ENCODE peak calls at places on chromosomes 12 and 14, in ten cellular contexts. One of them, this sample, is unnamed.

GRCh38 chr12:6052206-6052939 is 72.1 kb downstream of the VWF start:
- DNase-seq in naive thymus-derived CD4-positive, alpha-beta T cell: no peak
- DNase-seq in PC-3: no peak
- DNase-seq in PC-9: no peak
- DNase-seq in testis: no peak
- DNase-seq in sigmoid colon: no peak
- DNase-seq in effector memory CD4-positive, alpha-beta T cell: no peak
- DNase-seq in pancreas: no peak
- DNase-seq in small intestine: no peak
- DNase-seq in GM23338: no peak
- DNase-seq in this sample: no peak

GRCh38 chr12:94269316-94269999 is 121.1 kb downstream of the PLXNC1 start:
- DNase-seq in naive thymus-derived CD4-positive, alpha-beta T cell: no peak
- DNase-seq in PC-3: no peak
- DNase-seq in PC-9: no peak
- DNase-seq in testis: no peak
- DNase-seq in sigmoid colon: no peak
- DNase-seq in effector memory CD4-positive, alpha-beta T cell: no peak
- DNase-seq in pancreas: no peak
- DNase-seq in small intestine: no peak
- DNase-seq in GM23338: no peak
- DNase-seq in this sample: no peak

GRCh38 chr14:58796636-58797429 is 159.1 kb downstream of the DACT1 start:
- DNase-seq in naive thymus-derived CD4-positive, alpha-beta T cell: no peak
- DNase-seq in PC-3: peak; percentile 62
- DNase-seq in PC-9: no peak
- DNase-seq in testis: no peak
- DNase-seq in sigmoid colon: no peak
- DNase-seq in effector memory CD4-positive, alpha-beta T cell: no peak
- DNase-seq in pancreas: no peak
- DNase-seq in small intestine: no peak
- DNase-seq in GM23338: peak; percentile 30
- DNase-seq in this sample: no peak

GRCh38 chr12:617304-617915 is 45.8 kb downstream of the NINJ2 start:
- DNase-seq in naive thymus-derived CD4-positive, alpha-beta T cell: no peak
- DNase-seq in PC-3: no peak
- DNase-seq in PC-9: peak; percentile 6
- DNase-seq in testis: peak; percentile 68
- DNase-seq in sigmoid colon: peak; percentile 87
- DNase-seq in effector memory CD4-positive, alpha-beta T cell: no peak
- DNase-seq in pancreas: no peak
- DNase-seq in small intestine: no peak
- DNase-seq in GM23338: no peak
- DNase-seq in this sample: no peak

GRCh38 chr12:113133036-113133435 is 2.5 kb downstream of the RASAL1 start:
- DNase-seq in naive thymus-derived CD4-positive, alpha-beta T cell: no peak
- DNase-seq in PC-3: no peak
- DNase-seq in PC-9: no peak
- DNase-seq in testis: peak; percentile 32
- DNase-seq in sigmoid colon: no peak
- DNase-seq in effector memory CD4-positive, alpha-beta T cell: no peak
- DNase-seq in pancreas: no peak
- DNase-seq in small intestine: no peak
- DNase-seq in GM23338: no peak
- DNase-seq in this sample: no peak

GRCh38 chr12:76032043-76032981 is 736 bp upstream of the PHLDA1 start:
- DNase-seq in naive thymus-derived CD4-positive, alpha-beta T cell: peak; percentile 31
- DNase-seq in PC-3: peak; percentile 53
- DNase-seq in PC-9: peak; percentile 34
- DNase-seq in testis: peak; percentile 69
- DNase-seq in sigmoid colon: peak; percentile 80
- DNase-seq in effector memory CD4-positive, alpha-beta T cell: no peak
- DNase-seq in pancreas: peak; percentile 55
- DNase-seq in small intestine: peak; percentile 47
- DNase-seq in GM23338: peak; percentile 79
- DNase-seq in this sample: no peak

GRCh38 chr12:25769076-25769945 is 189.2 kb upstream of the RASSF8 start:
- DNase-seq in naive thymus-derived CD4-positive, alpha-beta T cell: no peak
- DNase-seq in PC-3: peak; percentile 92
- DNase-seq in PC-9: no peak
- DNase-seq in testis: no peak
- DNase-seq in sigmoid colon: no peak
- DNase-seq in effector memory CD4-positive, alpha-beta T cell: no peak
- DNase-seq in pancreas: no peak
- DNase-seq in small intestine: peak; percentile 3
- DNase-seq in GM23338: no peak
- DNase-seq in this sample: no peak

GRCh38 chr12:3882896-3883564 is 9.8 kb upstream of the PARP11 start:
- DNase-seq in naive thymus-derived CD4-positive, alpha-beta T cell: no peak
- DNase-seq in PC-3: peak; percentile 9
- DNase-seq in PC-9: no peak
- DNase-seq in testis: no peak
- DNase-seq in sigmoid colon: no peak
- DNase-seq in effector memory CD4-positive, alpha-beta T cell: no peak
- DNase-seq in pancreas: no peak
- DNase-seq in small intestine: peak; percentile 37
- DNase-seq in GM23338: peak; percentile 63
- DNase-seq in this sample: no peak

GRCh38 chr14:70904376-70904775 is 2.9 kb upstream of the PCNX1 start:
- DNase-seq in naive thymus-derived CD4-positive, alpha-beta T cell: no peak
- DNase-seq in PC-3: no peak
- DNase-seq in PC-9: no peak
- DNase-seq in testis: no peak
- DNase-seq in sigmoid colon: no peak
- DNase-seq in effector memory CD4-positive, alpha-beta T cell: no peak
- DNase-seq in pancreas: no peak
- DNase-seq in small intestine: no peak
- DNase-seq in GM23338: no peak
- DNase-seq in this sample: no peak

GRCh38 chr14:70897475-70897874 is 9.8 kb upstream of the PCNX1 start:
- DNase-seq in naive thymus-derived CD4-positive, alpha-beta T cell: no peak
- DNase-seq in PC-3: no peak
- DNase-seq in PC-9: no peak
- DNase-seq in testis: no peak
- DNase-seq in sigmoid colon: no peak
- DNase-seq in effector memory CD4-positive, alpha-beta T cell: no peak
- DNase-seq in pancreas: no peak
- DNase-seq in small intestine: no peak
- DNase-seq in GM23338: no peak
- DNase-seq in this sample: no peak

GRCh38 chr14:70902186-70902585 is 5.1 kb upstream of the PCNX1 start:
- DNase-seq in naive thymus-derived CD4-positive, alpha-beta T cell: no peak
- DNase-seq in PC-3: no peak
- DNase-seq in PC-9: no peak
- DNase-seq in testis: no peak
- DNase-seq in sigmoid colon: no peak
- DNase-seq in effector memory CD4-positive, alpha-beta T cell: no peak
- DNase-seq in pancreas: no peak
- DNase-seq in small intestine: no peak
- DNase-seq in GM23338: no peak
- DNase-seq in this sample: no peak

GRCh38 chr14:70898346-70898745 is 8.9 kb upstream of the PCNX1 start:
- DNase-seq in naive thymus-derived CD4-positive, alpha-beta T cell: no peak
- DNase-seq in PC-3: no peak
- DNase-seq in PC-9: no peak
- DNase-seq in testis: no peak
- DNase-seq in sigmoid colon: no peak
- DNase-seq in effector memory CD4-positive, alpha-beta T cell: no peak
- DNase-seq in pancreas: no peak
- DNase-seq in small intestine: no peak
- DNase-seq in GM23338: no peak
- DNase-seq in this sample: no peak

DNA sequence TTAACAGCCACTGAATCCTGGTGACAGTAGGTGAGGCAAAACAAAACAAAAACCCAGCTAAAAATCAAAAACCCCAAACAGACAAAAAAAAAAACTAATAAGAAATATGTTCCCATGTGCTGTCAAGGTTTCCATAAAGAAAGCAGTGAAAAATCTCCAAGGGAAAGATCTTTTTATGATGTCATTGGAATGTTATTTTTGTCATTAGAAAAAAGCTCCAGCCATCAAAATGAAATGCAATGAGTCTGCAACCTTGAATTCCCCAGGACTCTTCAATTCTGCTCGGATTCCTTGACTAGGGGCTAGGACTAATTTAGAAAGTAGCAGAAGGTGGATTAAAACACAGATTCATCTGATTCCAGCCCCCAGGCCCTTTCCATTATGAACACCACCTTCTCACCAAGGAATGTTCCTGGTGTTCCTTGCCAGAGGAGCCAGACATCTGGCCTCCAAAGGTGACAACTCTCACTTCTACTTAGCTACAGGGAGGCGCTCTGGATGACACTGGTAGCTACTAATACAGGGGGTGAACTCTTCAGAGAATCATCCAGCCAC is 6.0 kb upstream of the PCNX1 start:
- DNase-seq in naive thymus-derived CD4-positive, alpha-beta T cell: no peak
- DNase-seq in PC-3: no peak
- DNase-seq in PC-9: no peak
- DNase-seq in testis: no peak
- DNase-seq in sigmoid colon: no peak
- DNase-seq in effector memory CD4-positive, alpha-beta T cell: no peak
- DNase-seq in pancreas: no peak
- DNase-seq in small intestine: no peak
- DNase-seq in GM23338: no peak
- DNase-seq in this sample: no peak
- H3K4me3 ChIP-seq in naive thymus-derived CD4-positive, alpha-beta T cell: no peak overlapping the region
- H3K4me3 ChIP-seq in PC-3: no peak overlapping the region
- H3K4me3 ChIP-seq in PC-9: no peak overlapping the region
- H3K4me3 ChIP-seq in testis: no peak overlapping the region
- H3K4me3 ChIP-seq in sigmoid colon: no peak overlapping the region
- H3K4me3 ChIP-seq in effector memory CD4-positive, alpha-beta T cell: no peak overlapping the region
- H3K4me3 ChIP-seq in pancreas: no peak overlapping the region
- H3K4me3 ChIP-seq in small intestine: no peak overlapping the region
- H3K4me3 ChIP-seq in GM23338: no peak overlapping the region
- H3K4me3 ChIP-seq in this sample: no peak overlapping the region

GRCh38 chr14:68569546-68569908 is 223.3 kb downstream of the ZFP36L1 start:
- DNase-seq in naive thymus-derived CD4-positive, alpha-beta T cell: no peak
- DNase-seq in PC-3: no peak
- DNase-seq in PC-9: no peak
- DNase-seq in testis: no peak
- DNase-seq in sigmoid colon: peak; percentile 53
- DNase-seq in effector memory CD4-positive, alpha-beta T cell: no peak
- DNase-seq in pancreas: no peak
- DNase-seq in small intestine: no peak
- DNase-seq in GM23338: no peak
- DNase-seq in this sample: no peak

GRCh38 chr14:68571073-68571703 is 221.7 kb downstream of the ZFP36L1 start:
- DNase-seq in naive thymus-derived CD4-positive, alpha-beta T cell: no peak
- DNase-seq in PC-3: no peak
- DNase-seq in PC-9: no peak
- DNase-seq in testis: no peak
- DNase-seq in sigmoid colon: peak; percentile 14
- DNase-seq in effector memory CD4-positive, alpha-beta T cell: no peak
- DNase-seq in pancreas: no peak
- DNase-seq in small intestine: no peak
- DNase-seq in GM23338: no peak
- DNase-seq in this sample: no peak

GRCh38 chr14:68566075-68566474 is 226.8 kb downstream of the ZFP36L1 start:
- DNase-seq in naive thymus-derived CD4-positive, alpha-beta T cell: no peak
- DNase-seq in PC-3: peak; percentile 10
- DNase-seq in PC-9: no peak
- DNase-seq in testis: no peak
- DNase-seq in sigmoid colon: no peak
- DNase-seq in effector memory CD4-positive, alpha-beta T cell: no peak
- DNase-seq in pancreas: no peak
- DNase-seq in small intestine: no peak
- DNase-seq in GM23338: no peak
- DNase-seq in this sample: no peak

GRCh38 chr14:68569970-68570409 is 222.9 kb downstream of the ZFP36L1 start:
- DNase-seq in naive thymus-derived CD4-positive, alpha-beta T cell: no peak
- DNase-seq in PC-3: peak; percentile 37
- DNase-seq in PC-9: no peak
- DNase-seq in testis: no peak
- DNase-seq in sigmoid colon: peak; percentile 43
- DNase-seq in effector memory CD4-positive, alpha-beta T cell: no peak
- DNase-seq in pancreas: peak; percentile 84
- DNase-seq in small intestine: no peak
- DNase-seq in GM23338: no peak
- DNase-seq in this sample: no peak

DNA sequence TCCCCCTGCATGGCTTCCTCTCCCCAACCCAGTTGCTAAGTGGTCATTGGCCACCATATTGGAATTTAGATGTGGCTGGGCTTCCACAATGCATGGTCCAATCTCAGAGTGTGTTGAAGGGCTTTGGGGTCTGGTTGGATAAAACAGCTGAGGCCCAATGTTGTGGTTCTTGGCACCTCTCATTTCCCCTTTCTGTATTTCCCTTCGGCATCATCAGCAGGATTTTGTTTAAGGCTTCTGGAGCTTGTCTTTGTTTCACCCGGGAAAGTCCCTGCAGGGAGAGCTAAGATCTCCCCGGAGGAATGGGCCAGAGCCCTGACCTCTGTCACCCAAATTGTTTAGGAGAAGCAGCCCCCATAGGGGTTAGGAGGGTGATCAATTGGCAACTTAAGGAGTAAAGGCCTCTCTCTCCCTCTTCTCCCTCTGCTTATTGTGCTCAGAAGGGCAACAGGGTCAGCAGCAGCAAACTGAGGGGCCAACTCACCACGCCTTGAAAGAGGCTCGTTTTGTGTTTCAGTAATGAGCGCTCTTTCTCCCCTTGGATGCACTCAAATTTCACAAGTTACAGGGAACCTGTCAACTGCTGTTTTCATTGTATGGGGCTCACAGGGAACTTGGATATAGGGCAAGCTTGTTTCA is 223.8 kb downstream of the ZFP36L1 start:
- DNase-seq in naive thymus-derived CD4-positive, alpha-beta T cell: no peak
- DNase-seq in PC-3: no peak
- DNase-seq in PC-9: no peak
- DNase-seq in testis: no peak
- DNase-seq in sigmoid colon: peak; percentile 38
- DNase-seq in effector memory CD4-positive, alpha-beta T cell: no peak
- DNase-seq in pancreas: no peak
- DNase-seq in small intestine: no peak
- DNase-seq in GM23338: no peak
- DNase-seq in this sample: no peak
- H3K27ac ChIP-seq in naive thymus-derived CD4-positive, alpha-beta T cell: no peak overlapping the region
- H3K27ac ChIP-seq in PC-3: no peak overlapping the region
- H3K27ac ChIP-seq in PC-9: peak overlapping the region; percentile 49
- H3K27ac ChIP-seq in testis: no peak overlapping the region
- H3K27ac ChIP-seq in sigmoid colon: no peak overlapping the region
- H3K27ac ChIP-seq in effector memory CD4-positive, alpha-beta T cell: no peak overlapping the region
- H3K27ac ChIP-seq in pancreas: peak overlapping the region; percentile 90
- H3K27ac ChIP-seq in small intestine: no peak overlapping the region
- H3K27ac ChIP-seq in GM23338: no peak overlapping the region
- H3K27ac ChIP-seq in this sample: no peak overlapping the region

GRCh38 chr12:42565001-42565400 is 24.5 kb downstream of the PRICKLE1 start:
- DNase-seq in naive thymus-derived CD4-positive, alpha-beta T cell: no peak
- DNase-seq in PC-3: no peak
- DNase-seq in PC-9: no peak
- DNase-seq in testis: no peak
- DNase-seq in sigmoid colon: no peak
- DNase-seq in effector memory CD4-positive, alpha-beta T cell: no peak
- DNase-seq in pancreas: no peak
- DNase-seq in small intestine: no peak
- DNase-seq in GM23338: peak; percentile 17
- DNase-seq in this sample: no peak

GRCh38 chr12:42556917-42557316 is 32.6 kb downstream of the PRICKLE1 start:
- DNase-seq in naive thymus-derived CD4-positive, alpha-beta T cell: no peak
- DNase-seq in PC-3: no peak
- DNase-seq in PC-9: no peak
- DNase-seq in testis: no peak
- DNase-seq in sigmoid colon: no peak
- DNase-seq in effector memory CD4-positive, alpha-beta T cell: no peak
- DNase-seq in pancreas: no peak
- DNase-seq in small intestine: no peak
- DNase-seq in GM23338: no peak
- DNase-seq in this sample: no peak

GRCh38 chr12:42564540-42564939 is 25.0 kb downstream of the PRICKLE1 start:
- DNase-seq in naive thymus-derived CD4-positive, alpha-beta T cell: no peak
- DNase-seq in PC-3: no peak
- DNase-seq in PC-9: no peak
- DNase-seq in testis: no peak
- DNase-seq in sigmoid colon: no peak
- DNase-seq in effector memory CD4-positive, alpha-beta T cell: no peak
- DNase-seq in pancreas: no peak
- DNase-seq in small intestine: no peak
- DNase-seq in GM23338: no peak
- DNase-seq in this sample: no peak

GRCh38 chr12:42557586-42558172 is 31.9 kb downstream of the PRICKLE1 start:
- DNase-seq in naive thymus-derived CD4-positive, alpha-beta T cell: no peak
- DNase-seq in PC-3: no peak
- DNase-seq in PC-9: no peak
- DNase-seq in testis: no peak
- DNase-seq in sigmoid colon: no peak
- DNase-seq in effector memory CD4-positive, alpha-beta T cell: no peak
- DNase-seq in pancreas: no peak
- DNase-seq in small intestine: no peak
- DNase-seq in GM23338: no peak
- DNase-seq in this sample: no peak

GRCh38 chr12:42560977-42561376 is 28.6 kb downstream of the PRICKLE1 start:
- DNase-seq in naive thymus-derived CD4-positive, alpha-beta T cell: no peak
- DNase-seq in PC-3: no peak
- DNase-seq in PC-9: no peak
- DNase-seq in testis: no peak
- DNase-seq in sigmoid colon: no peak
- DNase-seq in effector memory CD4-positive, alpha-beta T cell: no peak
- DNase-seq in pancreas: no peak
- DNase-seq in small intestine: no peak
- DNase-seq in GM23338: no peak
- DNase-seq in this sample: no peak
- H3K4me3 ChIP-seq in naive thymus-derived CD4-positive, alpha-beta T cell: no peak overlapping the region
- H3K4me3 ChIP-seq in PC-3: no peak overlapping the region
- H3K4me3 ChIP-seq in PC-9: no peak overlapping the region
- H3K4me3 ChIP-seq in testis: no peak overlapping the region
- H3K4me3 ChIP-seq in sigmoid colon: no peak overlapping the region
- H3K4me3 ChIP-seq in effector memory CD4-positive, alpha-beta T cell: no peak overlapping the region
- H3K4me3 ChIP-seq in pancreas: no peak overlapping the region
- H3K4me3 ChIP-seq in small intestine: no peak overlapping the region
- H3K4me3 ChIP-seq in GM23338: no peak overlapping the region
- H3K4me3 ChIP-seq in this sample: no peak overlapping the region

GRCh38 chr14:72892879-72893635 is 844 bp downstream of the DPF3 start:
- DNase-seq in naive thymus-derived CD4-positive, alpha-beta T cell: peak; percentile 28
- DNase-seq in PC-3: peak; percentile 38
- DNase-seq in PC-9: no peak
- DNase-seq in testis: peak; percentile 45
- DNase-seq in sigmoid colon: no peak
- DNase-seq in effector memory CD4-positive, alpha-beta T cell: no peak
- DNase-seq in pancreas: no peak
- DNase-seq in small intestine: peak; percentile 27
- DNase-seq in GM23338: peak; percentile 66
- DNase-seq in this sample: peak; percentile 11
- H3K27ac ChIP-seq in naive thymus-derived CD4-positive, alpha-beta T cell: peak overlapping the region; percentile 51
- H3K27ac ChIP-seq in PC-3: peak overlapping the region; percentile 3
- H3K27ac ChIP-seq in PC-9: no peak overlapping the region
- H3K27ac ChIP-seq in testis: no peak overlapping the region
- H3K27ac ChIP-seq in sigmoid colon: peak overlapping the region; percentile 45
- H3K27ac ChIP-seq in effector memory CD4-positive, alpha-beta T cell: no peak overlapping the region
- H3K27ac ChIP-seq in pancreas: no peak overlapping the region
- H3K27ac ChIP-seq in small intestine: no peak overlapping the region
- H3K27ac ChIP-seq in GM23338: no peak overlapping the region
- H3K27ac ChIP-seq in this sample: no peak overlapping the region